ENCODE peak calls at places on chromosome 5, in six cellular contexts. One of them, this sample, is unnamed.

GRCh38 chr5:38009754-38010386 is 170.0 kb upstream of the GDNF start:
- DNase-seq in endodermal cell: no peak
- DNase-seq in IMR-90: no peak
- DNase-seq in upper lobe of right lung: no peak
- DNase-seq in body of pancreas: no peak
- DNase-seq in uterus: no peak
- DNase-seq in this sample: no peak

GRCh38 chr5:176611435-176611834 is 1.5 kb upstream of the GPRIN1 start:
- DNase-seq in endodermal cell: peak; percentile 93
- DNase-seq in uterus: peak; percentile 55
- DNase-seq in upper lobe of right lung: peak; percentile 81
- DNase-seq in IMR-90: peak; percentile 91
- DNase-seq in body of pancreas: peak; percentile 76
- DNase-seq in this sample: peak; percentile 78

GRCh38 chr5:168076561-168076991 is 214.9 kb upstream of the WWC1 start:
- DNase-seq in uterus: no peak
- DNase-seq in body of pancreas: no peak
- DNase-seq in upper lobe of right lung: no peak
- DNase-seq in IMR-90: peak; percentile 13
- DNase-seq in endodermal cell: peak; percentile 93
- DNase-seq in this sample: peak; percentile 27

GRCh38 chr5:104179057-104179456 is 616.5 kb upstream of the NUDT12 start:
- DNase-seq in body of pancreas: peak; percentile 67
- DNase-seq in upper lobe of right lung: no peak
- DNase-seq in uterus: no peak
- DNase-seq in IMR-90: peak; percentile 63
- DNase-seq in endodermal cell: peak; percentile 84
- DNase-seq in this sample: no peak

GRCh38 chr5:93746406-93747056 is 5.1 kb upstream of the POU5F2 start:
- DNase-seq in uterus: no peak
- DNase-seq in endodermal cell: no peak
- DNase-seq in body of pancreas: no peak
- DNase-seq in IMR-90: peak; percentile 74
- DNase-seq in upper lobe of right lung: no peak
- DNase-seq in this sample: no peak

GRCh38 chr5:54959673-54960418 is 25.5 kb downstream of the ESM1 start:
- DNase-seq in IMR-90: no peak
- DNase-seq in body of pancreas: no peak
- DNase-seq in endodermal cell: peak; percentile 86
- DNase-seq in uterus: no peak
- DNase-seq in upper lobe of right lung: no peak
- DNase-seq in this sample: no peak

GRCh38 chr5:107831612-107832395 is 161.1 kb upstream of the EFNA5 start:
- DNase-seq in upper lobe of right lung: no peak
- DNase-seq in endodermal cell: no peak
- DNase-seq in uterus: no peak
- DNase-seq in IMR-90: peak; percentile 85
- DNase-seq in body of pancreas: no peak
- DNase-seq in this sample: no peak

GRCh38 chr5:135008556-135008955 is 25.5 kb downstream of the PITX1 start:
- DNase-seq in endodermal cell: peak; percentile 15
- DNase-seq in IMR-90: no peak
- DNase-seq in uterus: no peak
- DNase-seq in upper lobe of right lung: peak; percentile 45
- DNase-seq in body of pancreas: no peak
- DNase-seq in this sample: no peak

GRCh38 chr5:14870347-14871083 is 1.1 kb downstream of the ANKH start:
- DNase-seq in upper lobe of right lung: no peak
- DNase-seq in uterus: no peak
- DNase-seq in IMR-90: no peak
- DNase-seq in endodermal cell: no peak
- DNase-seq in body of pancreas: no peak
- DNase-seq in this sample: peak; percentile 41

GRCh38 chr5:119943148-119943547 is 313.8 kb downstream of the FAM170A start:
- DNase-seq in body of pancreas: no peak
- DNase-seq in uterus: no peak
- DNase-seq in IMR-90: peak; percentile 28
- DNase-seq in upper lobe of right lung: no peak
- DNase-seq in endodermal cell: no peak
- DNase-seq in this sample: no peak

GRCh38 chr5:150190987-150191386 is 1.1 kb downstream of the SLC6A7 start:
- DNase-seq in uterus: no peak
- DNase-seq in IMR-90: no peak
- DNase-seq in endodermal cell: no peak
- DNase-seq in upper lobe of right lung: no peak
- DNase-seq in body of pancreas: no peak
- DNase-seq in this sample: no peak
- H3K9me3 ChIP-seq in uterus: no peaks in the 10 kb centered on the region
- H3K9me3 ChIP-seq in IMR-90: no peaks in the 10 kb centered on the region
- H3K9me3 ChIP-seq in endodermal cell: no peaks in the 10 kb centered on the region
- H3K9me3 ChIP-seq in upper lobe of right lung: no peaks in the 10 kb centered on the region
- H3K9me3 ChIP-seq in body of pancreas: no peaks in the 10 kb centered on the region
- H3K9me3 ChIP-seq in this sample: no peaks in the 10 kb centered on the region

DNA sequence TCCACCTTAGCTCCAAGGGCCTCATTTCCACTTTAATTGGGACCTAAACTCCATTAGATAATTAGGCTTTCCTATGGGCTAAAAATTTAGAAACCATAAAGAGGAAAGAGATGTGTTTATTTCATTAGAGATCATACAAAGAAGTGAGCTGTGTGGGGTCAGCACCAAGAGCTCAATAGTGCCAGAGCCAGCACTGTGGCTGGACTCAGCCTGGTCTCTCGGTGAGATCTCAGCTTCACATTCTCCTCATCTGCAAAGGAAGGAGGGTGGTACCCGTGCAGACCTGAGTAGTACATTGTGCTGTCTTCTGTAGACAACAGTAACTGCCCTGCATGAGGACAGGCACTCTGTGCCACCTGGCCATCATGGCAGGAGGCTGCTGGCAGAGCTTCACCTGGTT is 136.1 kb upstream of the EPB41L4A start:
- DNase-seq in uterus: no peak
- DNase-seq in body of pancreas: no peak
- DNase-seq in IMR-90: no peak
- DNase-seq in upper lobe of right lung: no peak
- DNase-seq in endodermal cell: no peak
- DNase-seq in this sample: no peak
- H3K27ac ChIP-seq in uterus: no peak overlapping the region
- H3K27ac ChIP-seq in body of pancreas: no peak overlapping the region
- H3K27ac ChIP-seq in IMR-90: no peak overlapping the region
- H3K27ac ChIP-seq in upper lobe of right lung: no peak overlapping the region
- H3K27ac ChIP-seq in endodermal cell: no peak overlapping the region
- H3K27ac ChIP-seq in this sample: no peak overlapping the region

GRCh38 chr5:96254980-96255681 is 177.9 kb downstream of the PCSK1 start:
- DNase-seq in endodermal cell: no peak
- DNase-seq in IMR-90: peak; percentile 94
- DNase-seq in body of pancreas: peak; percentile 52
- DNase-seq in upper lobe of right lung: no peak
- DNase-seq in uterus: no peak
- DNase-seq in this sample: no peak

GRCh38 chr5:96256795-96257470 is 176.1 kb downstream of the PCSK1 start:
- DNase-seq in IMR-90: peak; percentile 96
- DNase-seq in upper lobe of right lung: no peak
- DNase-seq in body of pancreas: peak; percentile 47
- DNase-seq in endodermal cell: no peak
- DNase-seq in uterus: peak; percentile 17
- DNase-seq in this sample: no peak

GRCh38 chr5:96252596-96252995 is 180.5 kb downstream of the PCSK1 start:
- DNase-seq in IMR-90: no peak
- DNase-seq in endodermal cell: no peak
- DNase-seq in body of pancreas: no peak
- DNase-seq in uterus: no peak
- DNase-seq in upper lobe of right lung: no peak
- DNase-seq in this sample: no peak

GRCh38 chr5:96250782-96251181 is 182.3 kb downstream of the PCSK1 start:
- DNase-seq in upper lobe of right lung: no peak
- DNase-seq in IMR-90: no peak
- DNase-seq in endodermal cell: no peak
- DNase-seq in body of pancreas: no peak
- DNase-seq in uterus: no peak
- DNase-seq in this sample: no peak

DNA sequence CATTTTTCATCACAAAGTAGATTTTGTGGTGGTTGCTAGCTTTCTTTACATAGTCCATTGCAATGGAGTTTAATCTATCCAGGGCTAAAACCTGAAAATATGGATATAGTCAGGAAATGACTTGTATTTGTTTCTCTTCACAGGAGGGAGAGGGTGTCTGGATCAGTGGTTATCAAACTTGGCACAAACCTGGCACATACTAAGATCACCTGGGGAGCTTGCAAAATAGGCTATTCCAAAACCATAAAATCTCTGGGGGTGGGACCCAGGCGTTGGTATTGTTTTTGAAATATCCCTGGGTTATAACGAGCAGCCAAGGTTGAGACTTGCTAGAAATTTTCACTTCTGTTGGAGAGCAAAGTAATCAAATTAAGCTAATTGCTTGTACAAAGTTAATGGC is 179.9 kb downstream of the PCSK1 start:
- DNase-seq in uterus: no peak
- DNase-seq in upper lobe of right lung: no peak
- DNase-seq in IMR-90: no peak
- DNase-seq in body of pancreas: no peak
- DNase-seq in endodermal cell: no peak
- DNase-seq in this sample: no peak
- TF ChIP-seq CTCF in uterus: no peak
- TF ChIP-seq CTCF in upper lobe of right lung: no peak
- TF ChIP-seq CTCF in IMR-90: no peak
- TF ChIP-seq CTCF in body of pancreas: no peak
- TF ChIP-seq CTCF in endodermal cell: no peak
- TF ChIP-seq CTCF in this sample: no peak

GRCh38 chr5:179055436-179055835 is 4.7 kb upstream of the ZNF354C start:
- DNase-seq in uterus: no peak
- DNase-seq in body of pancreas: no peak
- DNase-seq in upper lobe of right lung: no peak
- DNase-seq in endodermal cell: no peak
- DNase-seq in IMR-90: no peak
- DNase-seq in this sample: no peak
- H3K9me3 ChIP-seq in uterus: no peaks in the 10 kb centered on the region
- H3K9me3 ChIP-seq in body of pancreas: no peaks in the 10 kb centered on the region
- H3K9me3 ChIP-seq in upper lobe of right lung: no peaks in the 10 kb centered on the region
- H3K9me3 ChIP-seq in endodermal cell: peaks cover 24% of the 10 kb centered on the region
- H3K9me3 ChIP-seq in IMR-90: peaks cover 6% of the 10 kb centered on the region
- H3K9me3 ChIP-seq in this sample: no peaks in the 10 kb centered on the region

DNA sequence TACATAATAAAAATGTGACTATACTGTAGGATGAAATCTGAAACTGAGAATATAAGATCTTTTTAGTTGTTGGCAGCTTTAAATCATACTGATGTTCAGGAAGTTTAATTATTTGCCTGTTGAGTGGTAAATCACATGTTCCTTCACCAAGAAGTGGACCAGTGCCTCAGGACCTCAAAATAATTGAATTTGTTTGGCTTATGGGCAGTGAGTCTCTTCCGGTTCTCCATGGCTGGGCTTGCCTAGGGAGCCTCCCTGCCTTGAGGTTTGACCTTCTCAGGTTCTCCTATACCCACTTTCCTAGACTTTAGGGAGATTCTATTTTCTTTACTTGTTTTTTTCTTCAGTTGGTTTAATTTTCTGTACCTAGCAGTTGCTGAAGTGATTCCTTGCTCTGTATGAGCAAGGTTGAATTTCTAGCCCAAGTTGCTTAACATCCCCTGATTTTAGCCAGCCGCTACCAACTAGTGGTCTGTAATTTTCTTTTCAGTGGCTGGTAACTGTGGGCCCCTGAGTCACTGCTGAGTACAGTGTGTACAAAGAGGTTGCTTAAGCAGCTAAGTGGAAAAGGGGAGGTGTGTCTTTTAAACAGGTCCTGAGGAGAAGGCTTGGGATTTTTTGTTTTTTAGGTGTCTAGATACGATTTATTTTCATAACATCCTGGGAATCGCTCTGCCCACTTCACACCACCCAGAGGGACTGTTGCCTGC is 254.9 kb downstream of the NR3C1 start:
- DNase-seq in endodermal cell: no peak
- DNase-seq in upper lobe of right lung: no peak
- DNase-seq in uterus: no peak
- DNase-seq in IMR-90: peak; percentile 76
- DNase-seq in body of pancreas: no peak
- DNase-seq in this sample: no peak
- H3K27ac ChIP-seq in endodermal cell: no peak overlapping the region
- H3K27ac ChIP-seq in upper lobe of right lung: peak overlapping the region; percentile 27
- H3K27ac ChIP-seq in uterus: peak overlapping the region; percentile 55
- H3K27ac ChIP-seq in IMR-90: no peak overlapping the region
- H3K27ac ChIP-seq in body of pancreas: no peak overlapping the region
- H3K27ac ChIP-seq in this sample: no peak overlapping the region

This sample was measured in heart left ventricle.